ENCODE peak calls at places on chromosomes 12 and 14, in five cellular contexts. Y, B, O, N and L are unnamed samples.

GRCh38 chr12:45369065-45369464 is 153.2 kb downstream of the ANO6 start:
- DNase-seq in Y (no peak), B (no peak), O (no peak), N (peak), L (peak)

GRCh38 chr14:93029417-93029816 is 86.3 kb downstream of the ITPK1 start:
- DNase-seq in Y (no peak), B (no peak), O (no peak), N (no peak), L (no peak)

GRCh38 chr14:31241450-31242114 is 34.0 kb upstream of the HECTD1 start:
- DNase-seq in Y (no peak), B (no peak), O (no peak), N (no peak), L (no peak)

GRCh38 chr12:130452546-130452945 is 114.9 kb downstream of the PIWIL1 start:
- DNase-seq in Y (no peak), B (no peak), O (no peak), N (no peak), L (no peak)

GRCh38 chr14:101503431-101504095 is 57.7 kb upstream of the DIO3 start:
- DNase-seq in Y (no peak), B (no peak), O (no peak), N (no peak), L (no peak)

GRCh38 chr12:120225852-120226640 is 25.1 kb upstream of the RPLP0 start:
- DNase-seq in Y (no peak), B (no peak), O (no peak), N (no peak), L (peak)

GRCh38 chr14:87461704-87462103 is 531.3 kb downstream of the GALC start:
- DNase-seq in Y (no peak), B (no peak), O (no peak), N (no peak), L (no peak)

GRCh38 chr14:35932659-35933159 is 106.6 kb downstream of the BRMS1L start:
- DNase-seq in Y (no peak), B (no peak), O (no peak), N (no peak), L (no peak)

GRCh38 chr12:40921563-40922163 is 229.4 kb downstream of the CNTN1 start:
- DNase-seq in Y (peak), B (no peak), O (no peak), N (peak), L (no peak)

GRCh38 chr12:132812631-132813305 is 15.9 kb downstream of the GOLGA3 start:
- DNase-seq in Y (no peak), B (no peak), O (no peak), N (no peak), L (no peak)

GRCh38 chr12:124949066-124949465 is 34.6 kb upstream of the UBC start:
- DNase-seq in Y (no peak), B (no peak), O (no peak), N (no peak), L (no peak)

GRCh38 chr12:58916891-58917570 is 3.3 kb downstream of the LRIG3 start:
- DNase-seq in Y (no peak), B (no peak), O (no peak), N (no peak), L (peak)

GRCh38 chr12:25433581-25434325 is 119.3 kb downstream of the LMNTD1 start:
- DNase-seq in Y (peak), B (no peak), O (no peak), N (no peak), L (no peak)

GRCh38 chr12:111773801-111774551 is 7.2 kb downstream of the ALDH2 start:
- DNase-seq in Y (peak), B (peak), O (peak), N (peak), L (peak)

GRCh38 chr14:86915416-86915815 is 1077.6 kb downstream of the GALC start:
- DNase-seq in Y (no peak), B (no peak), O (no peak), N (no peak), L (no peak)

GRCh38 chr12:107670999-107671643 is 14.5 kb upstream of the PWP1 start:
- DNase-seq in Y (no peak), B (no peak), O (no peak), N (peak), L (peak)

GRCh38 chr14:45135181-45135580 is 549 bp upstream of the FANCM start:
- DNase-seq in Y (no peak), B (no peak), O (peak), N (no peak), L (no peak)

GRCh38 chr12:31002999-31003398 is 70.7 kb upstream of the DDX11 start:
- DNase-seq in Y (no peak), B (no peak), O (no peak), N (peak), L (no peak)

GRCh38 chr14:75875958-75876357 is 105.8 kb downstream of the TGFB3 start:
- DNase-seq in Y (no peak), B (no peak), O (no peak), N (no peak), L (no peak)

GRCh38 chr14:30035361-30035760 is 107.7 kb upstream of the PRKD1 start:
- DNase-seq in Y (no peak), B (no peak), O (no peak), N (no peak), L (no peak)

GRCh38 chr14:51676549-51676948 is 24.8 kb downstream of the FRMD6 start:
- DNase-seq in Y (no peak), B (no peak), O (no peak), N (no peak), L (no peak)

GRCh38 chr12:104844123-104844522 is 114.0 kb downstream of the SLC41A2 start:
- DNase-seq in Y (no peak), B (no peak), O (no peak), N (no peak), L (no peak)

GRCh38 chr12:79561401-79562132 is 129.2 kb downstream of the PAWR start:
- DNase-seq in Y (no peak), B (no peak), O (no peak), N (no peak), L (no peak)

GRCh38 chr12:121509339-121509738 is 71.5 kb downstream of the KDM2B start:
- DNase-seq in Y (no peak), B (no peak), O (no peak), N (no peak), L (no peak)

GRCh38 chr14:90805662-90806548 is 10.3 kb downstream of the TTC7B start:
- DNase-seq in Y (no peak), B (no peak), O (no peak), N (no peak), L (no peak)

GRCh38 chr12:30691122-30691879 is 4.4 kb downstream of the IPO8 start:
- DNase-seq in Y (peak), B (no peak), O (peak), N (peak), L (no peak)

GRCh38 chr12:121124402-121125109 is 8.1 kb upstream of the P2RX7 start:
- DNase-seq in Y (peak), B (peak), O (no peak), N (peak), L (peak)

GRCh38 chr14:99816642-99817041 is 23.4 kb downstream of the EML1 start:
- DNase-seq in Y (no peak), B (no peak), O (no peak), N (no peak), L (no peak)

GRCh38 chr14:90820958-90821357 is 4.7 kb upstream of the TTC7B start:
- DNase-seq in Y (peak), B (no peak), O (no peak), N (no peak), L (peak)

GRCh38 chr14:30088620-30089019 is 161.0 kb upstream of the PRKD1 start:
- DNase-seq in Y (no peak), B (no peak), O (no peak), N (no peak), L (no peak)

GRCh38 chr12:52121848-52122838 is 42.6 kb downstream of the SMIM41 start:
- DNase-seq in Y (peak), B (peak), O (peak), N (peak), L (peak)

GRCh38 chr14:28375295-28375694 is 391.3 kb upstream of the FOXG1 start:
- DNase-seq in Y (no peak), B (no peak), O (no peak), N (peak), L (peak)

GRCh38 chr14:101065696-101066694 is 162.5 kb upstream of the RTL1 start:
- DNase-seq in Y (no peak), B (no peak), O (no peak), N (no peak), L (no peak)

GRCh38 chr12:91180577-91180976 is 2.0 kb downstream of the DCN start:
- DNase-seq in Y (no peak), B (no peak), O (no peak), N (no peak), L (no peak)

GRCh38 chr14:52711666-52712065 is 4.7 kb downstream of the PSMC6 start:
- DNase-seq in Y (no peak), B (no peak), O (no peak), N (no peak), L (no peak)

GRCh38 chr12:29794869-29795268 is 11.1 kb upstream of the TMTC1 start:
- DNase-seq in Y (no peak), B (no peak), O (no peak), N (no peak), L (no peak)

GRCh38 chr12:14239935-14240872 is 125.3 kb upstream of the ATF7IP start:
- DNase-seq in Y (no peak), B (peak), O (no peak), N (no peak), L (peak)

GRCh38 chr14:78178071-78178470 is 7.9 kb downstream of the NRXN3 start:
- DNase-seq in Y (no peak), B (no peak), O (no peak), N (no peak), L (no peak)
- TF ChIP-seq CTCF in Y (no peak), B (no peak), O (no peak), N (no peak), L (no peak)

GRCh38 chr14:65019944-65020566 is 33.4 kb downstream of the FNTB start:
- DNase-seq in Y (peak), B (peak), O (peak), N (peak), L (peak)
- TF ChIP-seq CTCF in Y (peak), B (peak), O (peak), N (peak), L (peak)

DNA sequence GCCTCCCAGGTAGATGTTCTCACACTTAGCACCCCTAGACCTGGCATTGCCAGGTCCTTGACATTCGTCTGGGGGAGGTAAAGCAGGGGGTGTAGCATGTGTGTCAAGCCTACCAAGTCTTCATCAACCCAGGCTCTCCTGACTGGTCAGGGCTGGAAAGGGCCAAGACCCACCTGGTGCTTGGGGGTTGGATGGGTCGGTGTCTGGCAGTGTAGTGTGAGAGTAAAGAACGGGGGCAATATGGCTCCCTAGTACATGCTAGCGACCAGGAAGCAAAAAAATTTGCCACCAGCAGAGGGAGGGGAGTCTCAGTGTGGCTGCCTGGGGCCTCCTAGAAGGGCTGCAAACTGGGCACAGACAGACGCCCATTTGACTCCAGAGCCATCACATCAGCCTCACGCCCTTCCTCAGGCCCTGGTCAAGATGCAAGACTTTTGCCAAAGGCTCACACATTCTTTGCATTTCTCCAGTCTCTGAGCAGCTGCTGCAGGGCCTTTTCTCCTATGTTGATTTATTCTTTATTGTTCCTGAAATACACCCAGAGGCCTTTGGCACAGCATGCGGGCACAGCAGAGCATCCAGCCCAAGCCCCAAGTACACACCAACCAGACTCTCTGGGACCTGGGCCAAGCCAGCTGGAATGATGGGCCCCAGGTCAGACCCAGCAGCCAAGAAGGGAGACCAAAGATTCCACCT is 38.3 kb upstream of the PNMA1 start:
- DNase-seq in Y (no peak), B (peak), O (no peak), N (peak), L (peak)
- TF ChIP-seq CTCF in Y (no peak), B (no peak), O (peak), N (peak), L (no peak)

DNA sequence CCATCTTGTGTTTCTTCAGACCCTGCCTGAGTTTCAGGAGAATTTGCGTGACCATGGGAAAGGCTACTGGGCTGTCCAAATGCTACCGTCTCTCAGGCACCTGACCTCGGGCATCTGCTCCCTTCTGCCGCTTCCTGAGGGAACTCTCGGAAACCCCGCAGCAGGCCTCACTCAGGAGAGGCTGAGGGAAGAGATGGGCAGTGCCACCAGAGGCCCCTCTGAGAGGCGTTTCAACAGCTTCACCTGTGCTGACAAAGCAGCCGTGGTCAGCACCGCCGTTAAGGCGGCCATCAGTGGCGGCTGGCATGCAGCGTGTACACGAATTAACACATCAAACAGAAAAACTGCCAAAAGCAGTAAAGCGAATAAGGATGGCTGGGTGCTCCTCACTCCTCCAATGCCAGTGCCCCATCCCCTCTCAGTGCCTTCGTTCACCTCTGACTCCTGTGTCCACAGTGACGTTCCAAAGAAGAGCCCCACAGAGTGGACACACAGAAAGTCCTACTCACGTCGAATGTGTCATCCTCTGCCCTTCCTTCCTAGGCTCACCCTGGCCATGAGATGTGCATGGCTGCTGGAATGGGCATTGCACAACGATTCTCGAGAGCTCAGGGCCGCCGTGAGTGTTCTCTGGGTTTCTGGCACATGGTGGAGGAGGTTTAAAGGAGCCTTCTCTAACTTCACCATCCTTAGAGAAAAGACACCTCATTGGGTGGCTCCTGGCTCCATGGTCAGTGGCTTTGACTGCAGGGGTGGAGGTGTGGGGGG is 13.0 kb upstream of the CEP170B start:
- DNase-seq in Y (no peak), B (no peak), O (no peak), N (no peak), L (no peak)
- TF ChIP-seq CTCF in Y (no peak), B (no peak), O (no peak), N (no peak), L (no peak)

GRCh38 chr14:32397871-32398640 is 69.0 kb downstream of the AKAP6 start:
- DNase-seq in Y (peak), B (no peak), O (no peak), N (peak), L (no peak)

GRCh38 chr14:32393119-32393518 is 64.0 kb downstream of the AKAP6 start:
- DNase-seq in Y (no peak), B (no peak), O (no peak), N (no peak), L (no peak)

GRCh38 chr14:32396874-32397273 is 67.8 kb downstream of the AKAP6 start:
- DNase-seq in Y (no peak), B (no peak), O (no peak), N (no peak), L (no peak)

GRCh38 chr14:32399920-32400319 is 70.8 kb downstream of the AKAP6 start:
- DNase-seq in Y (no peak), B (no peak), O (no peak), N (no peak), L (no peak)

GRCh38 chr14:32394038-32394437 is 64.9 kb downstream of the AKAP6 start:
- DNase-seq in Y (no peak), B (no peak), O (no peak), N (no peak), L (no peak)
- TF ChIP-seq CTCF in Y (no peak), B (no peak), O (no peak), N (no peak), L (no peak)

GRCh38 chr14:55430024-55430690 is 10.3 kb downstream of the TBPL2 start:
- DNase-seq in Y (peak), B (peak), O (peak), N (peak), L (peak)
- TF ChIP-seq CTCF in Y (peak), B (peak), O (no peak), N (peak), L (peak)

DNA sequence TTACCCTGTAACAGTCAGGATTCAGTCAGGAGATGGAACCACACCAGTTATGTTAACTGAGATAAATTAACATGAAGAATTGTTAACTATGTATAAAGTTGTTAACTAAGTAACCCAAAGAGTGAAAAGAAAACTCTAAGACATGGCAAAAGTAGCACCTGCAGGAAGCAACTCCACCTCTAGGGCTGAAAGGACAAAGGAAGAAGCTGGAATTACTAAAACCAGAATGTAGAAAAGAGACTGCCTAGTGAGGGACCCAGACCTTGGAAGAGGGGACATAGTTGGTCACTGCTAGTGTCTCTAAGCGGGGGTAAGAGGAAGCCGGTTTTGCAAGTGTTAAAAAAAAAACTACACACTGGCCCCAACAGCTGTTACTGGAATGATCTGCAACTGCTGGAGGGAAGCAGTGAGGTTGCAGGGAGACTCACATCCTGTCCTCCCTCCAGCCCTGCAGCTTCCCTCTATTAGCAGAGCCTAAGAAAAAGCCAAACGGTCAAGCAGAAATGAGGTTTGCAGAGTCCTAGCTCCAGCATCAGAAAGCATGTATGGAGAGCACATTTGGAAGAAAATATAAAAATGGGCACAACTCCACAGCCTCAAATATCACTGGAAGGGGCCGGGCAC is 39.7 kb downstream of the GPR135 start:
- DNase-seq in Y (no peak), B (no peak), O (no peak), N (no peak), L (no peak)
- TF ChIP-seq CTCF in Y (no peak), B (no peak), O (no peak), N (no peak), L (no peak)

GRCh38 chr14:69716483-69717187 is 50.3 kb upstream of the SRSF5 start:
- DNase-seq in Y (peak), B (no peak), O (no peak), N (no peak), L (no peak)
- TF ChIP-seq CTCF in Y (peak), B (no peak), O (no peak), N (no peak), L (no peak)